ENCODE peak calls at places on chromosome 4, in six cellular contexts. One of them, this sample, is unnamed.

GRCh38 chr4:72970756-72971155 is 98.8 kb downstream of the COX18 start:
- DNase-seq in A549: no peak
- DNase-seq in esophagus muscularis mucosa: no peak
- DNase-seq in endothelial cell of umbilical vein: no peak
- DNase-seq in adrenal gland: no peak
- DNase-seq in HCT116: no peak
- DNase-seq in this sample: no peak

GRCh38 chr4:180240670-180241069 is 2002.5 kb upstream of the TENM3 start:
- DNase-seq in A549: no peak
- DNase-seq in esophagus muscularis mucosa: no peak
- DNase-seq in endothelial cell of umbilical vein: no peak
- DNase-seq in adrenal gland: no peak
- DNase-seq in HCT116: no peak
- DNase-seq in this sample: no peak

GRCh38 chr4:75940692-75941253 is at the start of gene NAAA:
- DNase-seq in A549: peak; percentile 66
- DNase-seq in esophagus muscularis mucosa: no peak
- DNase-seq in endothelial cell of umbilical vein: peak; percentile 81
- DNase-seq in adrenal gland: peak; percentile 90
- DNase-seq in HCT116: peak; percentile 51
- DNase-seq in this sample: peak; percentile 10

GRCh38 chr4:5888222-5888701 is 4.6 kb downstream of the CRMP1 start:
- DNase-seq in A549: no peak
- DNase-seq in esophagus muscularis mucosa: no peak
- DNase-seq in endothelial cell of umbilical vein: no peak
- DNase-seq in adrenal gland: no peak
- DNase-seq in HCT116: no peak
- DNase-seq in this sample: no peak

GRCh38 chr4:83855044-83855443 is 319.1 kb downstream of the GPAT3 start:
- DNase-seq in A549: peak; percentile 47
- DNase-seq in esophagus muscularis mucosa: peak; percentile 37
- DNase-seq in endothelial cell of umbilical vein: no peak
- DNase-seq in adrenal gland: no peak
- DNase-seq in HCT116: peak; percentile 83
- DNase-seq in this sample: no peak

GRCh38 chr4:54423066-54423465 is 194.0 kb downstream of the PDGFRA start:
- DNase-seq in A549: no peak
- DNase-seq in esophagus muscularis mucosa: no peak
- DNase-seq in endothelial cell of umbilical vein: no peak
- DNase-seq in adrenal gland: no peak
- DNase-seq in HCT116: no peak
- DNase-seq in this sample: no peak

GRCh38 chr4:173135241-173135847 is 33.3 kb upstream of the GALNT7 start:
- DNase-seq in A549: no peak
- DNase-seq in esophagus muscularis mucosa: no peak
- DNase-seq in endothelial cell of umbilical vein: no peak
- DNase-seq in adrenal gland: no peak
- DNase-seq in HCT116: no peak
- DNase-seq in this sample: no peak

GRCh38 chr4:121784975-121785374 is 16.1 kb upstream of the EXOSC9 start:
- DNase-seq in A549: no peak
- DNase-seq in esophagus muscularis mucosa: no peak
- DNase-seq in endothelial cell of umbilical vein: peak; percentile 59
- DNase-seq in adrenal gland: no peak
- DNase-seq in HCT116: no peak
- DNase-seq in this sample: no peak

GRCh38 chr4:78121338-78121904 is 64.3 kb downstream of the FRAS1 start:
- DNase-seq in A549: no peak
- DNase-seq in esophagus muscularis mucosa: no peak
- DNase-seq in endothelial cell of umbilical vein: no peak
- DNase-seq in adrenal gland: no peak
- DNase-seq in HCT116: no peak
- DNase-seq in this sample: no peak

GRCh38 chr4:163949976-163950601 is 455.6 kb downstream of the TMA16 start:
- DNase-seq in A549: no peak
- DNase-seq in esophagus muscularis mucosa: no peak
- DNase-seq in endothelial cell of umbilical vein: no peak
- DNase-seq in adrenal gland: no peak
- DNase-seq in HCT116: no peak
- DNase-seq in this sample: no peak

GRCh38 chr4:117560329-117560728 is 474.0 kb upstream of the NDST3 start:
- DNase-seq in A549: no peak
- DNase-seq in esophagus muscularis mucosa: no peak
- DNase-seq in endothelial cell of umbilical vein: peak; percentile 11
- DNase-seq in adrenal gland: no peak
- DNase-seq in HCT116: peak; percentile 7
- DNase-seq in this sample: no peak

GRCh38 chr4:168784786-168785461 is 225.1 kb downstream of the CBR4 start:
- DNase-seq in A549: no peak
- DNase-seq in esophagus muscularis mucosa: no peak
- DNase-seq in endothelial cell of umbilical vein: no peak
- DNase-seq in adrenal gland: no peak
- DNase-seq in HCT116: no peak
- DNase-seq in this sample: no peak

GRCh38 chr4:3874525-3875110 is 108.4 kb downstream of the ADRA2C start:
- DNase-seq in A549: no peak
- DNase-seq in esophagus muscularis mucosa: no peak
- DNase-seq in endothelial cell of umbilical vein: no peak
- DNase-seq in adrenal gland: no peak
- DNase-seq in HCT116: no peak
- DNase-seq in this sample: no peak

GRCh38 chr4:123244233-123244632 is 152.4 kb upstream of the SPRY1 start:
- DNase-seq in A549: no peak
- DNase-seq in esophagus muscularis mucosa: no peak
- DNase-seq in endothelial cell of umbilical vein: peak; percentile 65
- DNase-seq in adrenal gland: peak; percentile 86
- DNase-seq in HCT116: no peak
- DNase-seq in this sample: peak; percentile 32

GRCh38 chr4:68288046-68288740 is 42.7 kb upstream of the TMPRSS11B start:
- DNase-seq in A549: no peak
- DNase-seq in esophagus muscularis mucosa: no peak
- DNase-seq in endothelial cell of umbilical vein: no peak
- DNase-seq in adrenal gland: no peak
- DNase-seq in HCT116: no peak
- DNase-seq in this sample: no peak

GRCh38 chr4:164621886-164622521 is 131.9 kb upstream of the SMIM31 start:
- DNase-seq in A549: no peak
- DNase-seq in esophagus muscularis mucosa: no peak
- DNase-seq in endothelial cell of umbilical vein: no peak
- DNase-seq in adrenal gland: no peak
- DNase-seq in HCT116: no peak
- DNase-seq in this sample: no peak

GRCh38 chr4:169244210-169244609 is 26.5 kb downstream of the SH3RF1 start:
- DNase-seq in A549: no peak
- DNase-seq in esophagus muscularis mucosa: no peak
- DNase-seq in endothelial cell of umbilical vein: peak; percentile 51
- DNase-seq in adrenal gland: no peak
- DNase-seq in HCT116: no peak
- DNase-seq in this sample: no peak

GRCh38 chr4:23717528-23718248 is 172.2 kb downstream of the PPARGC1A start:
- DNase-seq in A549: peak; percentile 37
- DNase-seq in esophagus muscularis mucosa: no peak
- DNase-seq in endothelial cell of umbilical vein: no peak
- DNase-seq in adrenal gland: peak; percentile 53
- DNase-seq in HCT116: no peak
- DNase-seq in this sample: no peak

GRCh38 chr4:158015241-158015640 is 157.6 kb downstream of the GASK1B start:
- DNase-seq in A549: no peak
- DNase-seq in esophagus muscularis mucosa: no peak
- DNase-seq in endothelial cell of umbilical vein: peak; percentile 76
- DNase-seq in adrenal gland: no peak
- DNase-seq in HCT116: no peak
- DNase-seq in this sample: no peak

GRCh38 chr4:76625316-76625715 is 190.3 kb downstream of the SHROOM3 start:
- DNase-seq in A549: no peak
- DNase-seq in esophagus muscularis mucosa: no peak
- DNase-seq in endothelial cell of umbilical vein: no peak
- DNase-seq in adrenal gland: no peak
- DNase-seq in HCT116: no peak
- DNase-seq in this sample: no peak

GRCh38 chr4:89298160-89298559 is 9.4 kb downstream of the GPRIN3 start:
- DNase-seq in A549: no peak
- DNase-seq in esophagus muscularis mucosa: no peak
- DNase-seq in endothelial cell of umbilical vein: no peak
- DNase-seq in adrenal gland: no peak
- DNase-seq in HCT116: no peak
- DNase-seq in this sample: no peak

GRCh38 chr4:121070696-121071639 is 1.4 kb downstream of the NDNF start:
- DNase-seq in A549: peak; percentile 25
- DNase-seq in esophagus muscularis mucosa: no peak
- DNase-seq in endothelial cell of umbilical vein: peak; percentile 13
- DNase-seq in adrenal gland: no peak
- DNase-seq in HCT116: no peak
- DNase-seq in this sample: no peak

GRCh38 chr4:114217150-114217817 is 237.8 kb upstream of the ARSJ start:
- DNase-seq in A549: no peak
- DNase-seq in esophagus muscularis mucosa: no peak
- DNase-seq in endothelial cell of umbilical vein: no peak
- DNase-seq in adrenal gland: no peak
- DNase-seq in HCT116: no peak
- DNase-seq in this sample: no peak

DNA sequence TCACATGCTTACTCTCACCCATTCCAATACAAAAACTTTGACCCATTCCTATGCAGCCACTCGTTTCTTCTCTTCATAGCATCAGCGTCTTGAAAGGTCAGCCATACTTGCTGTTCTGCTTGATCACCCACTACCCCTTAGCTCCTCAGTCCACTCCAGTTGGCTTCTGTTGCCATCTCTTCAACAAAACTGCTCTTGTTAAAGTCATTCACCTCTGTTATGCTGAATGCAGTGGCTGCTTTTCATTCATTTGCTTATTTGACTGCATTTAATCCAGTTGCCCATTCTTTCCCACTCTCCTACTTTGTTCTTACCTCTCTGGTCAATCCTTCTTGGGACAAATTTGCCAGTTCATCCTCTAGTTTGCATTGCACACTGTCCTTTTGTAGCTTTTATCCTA is 24.9 kb downstream of the CEP135 start:
- DNase-seq in A549: no peak
- DNase-seq in esophagus muscularis mucosa: no peak
- DNase-seq in endothelial cell of umbilical vein: no peak
- DNase-seq in adrenal gland: no peak
- DNase-seq in HCT116: no peak
- DNase-seq in this sample: no peak
- H3K27ac ChIP-seq in A549: no peak overlapping the region
- H3K27ac ChIP-seq in esophagus muscularis mucosa: no peak overlapping the region
- H3K27ac ChIP-seq in endothelial cell of umbilical vein: no peak overlapping the region
- H3K27ac ChIP-seq in adrenal gland: no peak overlapping the region
- H3K27ac ChIP-seq in HCT116: no peak overlapping the region
- H3K27ac ChIP-seq in this sample: no peak overlapping the region

DNA sequence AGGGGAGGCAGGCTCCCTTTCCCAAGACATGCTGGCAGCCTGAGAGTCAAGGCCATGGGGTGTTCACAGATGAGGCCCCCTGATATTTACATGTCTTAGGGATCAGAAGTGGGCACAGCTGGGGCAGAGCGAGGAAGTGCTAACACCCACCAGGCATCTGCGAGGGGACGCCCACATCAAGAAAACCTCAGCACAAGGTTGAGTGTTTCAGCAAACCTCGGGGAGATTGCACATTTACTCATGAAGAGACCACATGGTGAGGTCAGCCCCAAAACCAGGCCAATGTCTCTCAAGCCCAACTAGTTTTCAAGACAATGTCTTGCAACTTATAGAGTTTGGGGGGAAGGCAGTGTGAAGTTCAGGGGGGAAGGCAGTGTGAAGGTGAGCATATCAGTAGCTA is 55.2 kb downstream of the CLNK start:
- DNase-seq in A549: no peak
- DNase-seq in esophagus muscularis mucosa: no peak
- DNase-seq in endothelial cell of umbilical vein: no peak
- DNase-seq in adrenal gland: no peak
- DNase-seq in HCT116: no peak
- DNase-seq in this sample: no peak
- TF ChIP-seq POLR2A in A549: no peak
- TF ChIP-seq POLR2A in esophagus muscularis mucosa: no peak
- TF ChIP-seq POLR2A in endothelial cell of umbilical vein: no peak
- TF ChIP-seq POLR2A in adrenal gland: no peak
- TF ChIP-seq POLR2A in HCT116: no peak
- TF ChIP-seq POLR2A in this sample: no peak

GRCh38 chr4:7831858-7832257 is 107.8 kb downstream of the AFAP1 start:
- DNase-seq in A549: no peak
- DNase-seq in esophagus muscularis mucosa: no peak
- DNase-seq in endothelial cell of umbilical vein: no peak
- DNase-seq in adrenal gland: no peak
- DNase-seq in HCT116: no peak
- DNase-seq in this sample: no peak
- H3K27ac ChIP-seq in A549: peak overlapping the region; percentile 52
- H3K27ac ChIP-seq in esophagus muscularis mucosa: peak overlapping the region; percentile 80
- H3K27ac ChIP-seq in endothelial cell of umbilical vein: peak overlapping the region; percentile 90
- H3K27ac ChIP-seq in adrenal gland: no peak overlapping the region
- H3K27ac ChIP-seq in HCT116: no peak overlapping the region
- H3K27ac ChIP-seq in this sample: peak overlapping the region; percentile 56

DNA sequence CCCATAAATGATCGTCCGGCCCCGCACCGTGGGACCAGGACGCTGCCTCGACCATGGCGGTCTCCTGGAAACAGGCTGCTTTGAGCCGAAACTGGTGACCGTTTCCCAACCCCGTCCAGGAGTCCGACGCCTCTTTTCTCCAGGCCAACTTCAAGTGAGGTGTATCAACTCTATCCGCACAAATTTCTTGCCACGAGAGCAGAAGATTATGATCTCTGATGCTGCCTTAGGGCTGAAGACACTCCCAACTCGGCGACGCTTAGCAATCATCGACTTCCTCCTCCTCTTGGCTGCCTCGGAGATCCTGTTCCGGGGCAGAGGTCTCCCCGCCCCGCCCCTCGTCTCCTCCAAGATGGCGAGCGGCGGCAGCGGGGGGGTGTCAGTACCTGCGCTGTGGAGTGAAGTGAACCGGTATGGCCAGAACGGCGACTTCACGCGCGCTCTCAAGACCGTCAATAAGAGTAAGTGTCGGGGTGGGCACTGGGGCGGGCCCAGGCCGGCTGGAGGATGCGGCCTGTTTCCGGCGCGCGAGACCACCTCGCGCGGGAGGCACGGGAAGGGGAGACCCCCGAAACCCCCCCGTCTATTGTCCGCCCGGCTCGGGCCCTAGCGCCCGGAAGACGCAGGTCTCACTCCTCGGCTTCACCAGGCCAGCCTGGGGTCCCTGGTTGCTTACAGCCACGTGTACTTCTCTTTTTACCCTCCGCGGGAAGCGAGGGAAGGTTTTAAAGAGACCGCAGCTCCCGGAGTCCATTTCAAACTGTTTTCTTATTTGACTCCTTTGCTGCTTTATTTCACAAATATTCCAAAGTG is at the start of gene SRP72:
- DNase-seq in A549: peak; percentile 68
- DNase-seq in esophagus muscularis mucosa: peak; percentile 95
- DNase-seq in endothelial cell of umbilical vein: peak; percentile 91
- DNase-seq in adrenal gland: peak; percentile 95
- DNase-seq in HCT116: peak; percentile 66
- DNase-seq in this sample: peak; percentile 76
- TF ChIP-seq POLR2A in A549: peak; percentile 71
- TF ChIP-seq POLR2A in esophagus muscularis mucosa: no peak
- TF ChIP-seq POLR2A in endothelial cell of umbilical vein: peak; percentile 90
- TF ChIP-seq POLR2A in adrenal gland: peak; percentile 68
- TF ChIP-seq POLR2A in HCT116: peak; percentile 65
- TF ChIP-seq POLR2A in this sample: peak; percentile 44

This sample was measured in tibial nerve.